ENCODE peak calls at places on chromosome 1, in five cellular contexts. T is HTR-8/SVneo, W is NCI-H1092, L is posterior vena cava, U is ELR. E is an unnamed sample.

GRCh38 chr1:32394890-32395415 is 712 bp upstream of the BSDC1 start:
- DNase-seq in L (no peak), W (peak; percentile 33), T (no peak), U (peak; percentile 29), E (peak; percentile 69)

GRCh38 chr1:92487078-92487605 is 417 bp upstream of the GFI1 start:
- DNase-seq in T (no peak), W (no peak), L (no peak), U (no peak), E (no peak)

GRCh38 chr1:111505641-111506119 is 2.2 kb upstream of the ADORA3 start:
- DNase-seq in U (no peak), T (no peak), W (no peak), L (no peak), E (no peak)

GRCh38 chr1:155976062-155976912 is 2.1 kb downstream of the ARHGEF2 start:
- DNase-seq in T (no peak), L (peak; percentile 88), U (peak; percentile 63), W (peak; percentile 86), E (peak; percentile 24)

GRCh38 chr1:218330043-218330623 is 15.0 kb upstream of the TGFB2 start:
- DNase-seq in T (peak; percentile 57), U (peak; percentile 58), L (no peak), W (peak; percentile 19), E (peak; percentile 62)

GRCh38 chr1:54124472-54124871 is 28.3 kb downstream of the CDCP2 start:
- DNase-seq in L (peak; percentile 62), W (no peak), U (no peak), T (no peak), E (no peak)

GRCh38 chr1:10835423-10836421 is 39.3 kb upstream of the CASZ1 start:
- DNase-seq in U (peak; percentile 29), L (no peak), T (peak; percentile 63), W (peak; percentile 97), E (peak; percentile 66)

GRCh38 chr1:65508051-65508450 is 87.6 kb downstream of the LEPR start:
- DNase-seq in U (no peak), L (no peak), W (no peak), T (no peak), E (no peak)

E was measured in NCI-H2227 treated with DMSO at 0.1 percent for 48 hours.